ENCODE peak calls at places on chromosomes 16 and 17, in six cellular contexts. D is hepatocyte, F is GM23338, G is mammary epithelial cell, P is IMR-90, U is fibroblast of lung. K is an unnamed sample. For H4K20me1, the result is how much of the 10 kb centered on the place peaks cover.

GRCh38 chr16:2795714-2796143 is 2.5 kb upstream of the PRSS41 start:
- DNase-seq in D (peak), F (no peak), G (peak), P (no peak), U (no peak), K (peak)

GRCh38 chr17:48262982-48263586 is 155.5 kb downstream of the SNX11 start:
- DNase-seq in D (no peak), F (no peak), G (no peak), P (peak), U (no peak), K (no peak)

GRCh38 chr17:66304304-66305174 is 2.1 kb downstream of the PRKCA start:
- DNase-seq in D (no peak), F (peak), G (peak), P (no peak), U (peak), K (peak)

GRCh38 chr17:73791644-73792043 is 147.4 kb upstream of the SDK2 start:
- DNase-seq in D (no peak), F (no peak), G (no peak), P (no peak), U (no peak), K (peak)

GRCh38 chr17:63694229-63694973 is 5.5 kb downstream of the LIMD2 start:
- DNase-seq in D (no peak), F (peak), G (no peak), P (no peak), U (no peak), K (peak)

GRCh38 chr17:79325707-79326106 is 251.1 kb downstream of the ENGASE start:
- DNase-seq in D (peak), F (peak), G (no peak), P (no peak), U (peak), K (no peak)

GRCh38 chr17:37131064-37131463 is 182.3 kb downstream of the AATF start:
- DNase-seq in D (peak), F (peak), G (no peak), P (peak), U (peak), K (no peak)

GRCh38 chr17:63446981-63447687 is 1.0 kb upstream of the CYB561 start:
- DNase-seq in D (no peak), F (peak), G (no peak), P (no peak), U (no peak), K (no peak)

GRCh38 chr16:26569793-26570192 is 496.9 kb upstream of the C16orf82 start:
- DNase-seq in D (peak), F (peak), G (no peak), P (no peak), U (no peak), K (no peak)

GRCh38 chr17:28706471-28707338 is 5.0 kb downstream of the PROCA1 start:
- DNase-seq in D (no peak), F (peak), G (no peak), P (no peak), U (no peak), K (peak)

DNA sequence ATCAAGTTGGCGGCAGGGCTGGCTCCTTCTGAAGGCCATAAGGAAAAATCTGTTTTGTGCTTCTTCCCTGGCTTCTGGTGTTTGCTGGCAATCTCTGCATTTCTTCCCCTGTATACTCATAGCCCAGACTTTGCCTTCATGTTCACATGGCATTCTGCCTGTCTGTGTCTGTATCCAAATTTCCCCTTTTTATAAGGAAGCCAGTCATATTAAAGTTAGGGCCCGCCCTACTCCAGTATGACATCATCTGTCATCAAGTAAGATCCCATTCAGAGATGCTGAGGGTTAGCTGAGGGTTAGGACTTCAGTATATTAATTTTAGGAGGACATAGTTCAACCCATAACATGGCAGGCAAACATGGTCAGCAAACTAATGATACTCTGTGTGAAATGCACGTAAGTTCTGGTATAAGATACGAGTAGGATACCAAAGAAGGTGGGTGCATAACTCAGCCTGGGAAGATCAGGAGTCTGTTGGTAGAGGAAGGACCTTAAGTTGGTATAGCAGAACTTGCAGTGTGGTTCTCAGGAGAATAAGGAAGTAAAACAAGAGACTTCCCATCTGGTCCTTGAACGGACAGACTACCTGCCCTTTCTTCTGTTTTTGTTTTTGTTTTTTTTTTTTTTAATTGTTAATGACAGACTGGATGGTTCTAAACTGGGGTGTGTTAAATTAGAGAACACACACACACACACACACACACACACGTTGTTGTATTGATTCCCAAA is 13.9 kb downstream of the MAP2K6 start:
- DNase-seq in D (no peak), F (no peak), G (no peak), P (no peak), U (no peak), K (no peak)
- H4K20me1 ChIP-seq in D (under half), F (under half), G (under half), P (under half), U (under half), K (under half)

DNA sequence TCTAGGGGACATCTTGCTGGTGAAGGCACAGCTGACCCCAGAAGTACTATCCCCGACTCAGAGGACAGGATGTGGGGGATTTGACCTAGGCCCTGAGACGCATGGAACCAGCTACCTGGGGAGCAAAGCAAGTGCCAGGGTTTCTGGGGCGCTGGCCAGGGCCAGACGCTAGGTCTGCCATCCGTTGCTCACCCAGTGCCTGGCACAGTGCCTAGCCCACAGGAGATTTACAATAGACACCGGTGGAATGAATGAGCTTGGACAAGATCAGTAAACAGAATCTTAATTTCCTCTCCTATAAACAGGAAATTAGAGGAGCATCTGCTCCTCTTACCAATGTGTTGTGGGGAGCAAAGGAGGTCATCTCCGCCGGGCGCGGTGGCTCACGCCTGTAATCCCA is 5.0 kb downstream of the RPRML start:
- DNase-seq in D (no peak), F (no peak), G (no peak), P (no peak), U (no peak), K (no peak)
- TF ChIP-seq CTCF in D (no peak), F (no peak), G (no peak), P (no peak), U (no peak), K (no peak)

DNA sequence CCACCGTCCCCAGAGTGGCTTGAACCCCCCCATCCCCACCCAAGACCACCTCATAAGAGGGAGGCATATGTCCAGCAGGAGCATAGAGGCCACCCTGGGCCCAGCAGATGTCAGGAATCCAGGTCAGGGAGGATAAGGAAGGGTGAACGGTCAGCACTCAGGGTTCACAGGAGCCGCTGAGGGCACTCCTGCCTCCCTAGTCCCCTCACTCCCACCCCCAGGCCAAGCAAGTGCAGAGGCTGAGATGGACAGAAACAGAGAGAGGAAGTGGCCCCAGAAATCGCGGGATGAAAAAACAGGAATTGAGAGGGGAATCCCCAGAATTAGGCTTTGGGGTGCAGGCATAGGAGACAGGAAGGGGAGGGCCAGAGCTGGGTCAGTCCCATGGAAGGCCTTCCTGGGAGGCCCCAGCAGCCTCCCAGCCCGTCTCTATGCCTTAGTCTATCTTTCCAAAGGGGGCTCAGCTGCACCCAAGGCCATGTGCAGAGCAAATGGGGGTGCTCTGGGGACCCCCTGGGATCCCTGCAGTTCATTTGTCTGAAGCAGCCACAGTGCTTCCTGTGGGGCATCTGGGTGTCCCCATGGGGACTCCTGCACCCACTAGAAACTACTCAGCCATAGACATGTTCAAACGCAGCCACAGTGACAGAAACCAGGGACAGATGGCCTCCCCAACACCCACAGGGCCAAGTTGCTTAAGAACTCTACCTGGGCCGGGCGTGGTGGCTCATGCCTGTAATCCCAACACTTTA is 1.7 kb downstream of the CMTM3 start:
- DNase-seq in D (no peak), F (no peak), G (peak), P (no peak), U (no peak), K (peak)
- H4K20me1 ChIP-seq in D (under half), F (under half), G (under half), P (under half), U (under half), K (under half)

DNA sequence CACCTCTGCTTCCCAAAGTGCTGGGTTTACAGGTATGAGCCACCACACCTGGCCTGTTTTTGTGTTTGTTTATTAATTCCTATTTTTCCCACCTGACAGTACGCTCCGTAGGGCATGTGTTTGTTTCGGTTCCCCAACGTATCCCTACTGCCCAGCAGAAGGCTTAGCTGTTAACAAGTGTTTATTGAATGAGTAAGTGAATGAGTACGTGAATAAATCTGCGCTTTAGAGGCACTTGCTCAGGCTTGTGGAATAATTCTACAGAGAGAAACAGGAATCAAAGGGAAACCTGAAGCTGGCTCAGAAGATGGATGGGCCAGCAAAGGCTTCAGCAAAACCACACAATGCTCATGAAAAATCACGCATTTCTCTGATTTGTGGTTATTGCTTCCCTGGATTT is 647.9 kb downstream of the MAF start:
- DNase-seq in D (no peak), F (no peak), G (no peak), P (no peak), U (no peak), K (no peak)
- TF ChIP-seq CTCF in D (no peak), F (no peak), G (no peak), P (no peak), U (no peak), K (no peak)

GRCh38 chr17:12812877-12813276 is 23.6 kb downstream of the ARHGAP44 start:
- DNase-seq in D (no peak), F (no peak), G (no peak), P (no peak), U (no peak), K (no peak)
- H4K20me1 ChIP-seq in D (under half), F (under half), G (under half), P (under half), U (under half), K (under half)

GRCh38 chr16:77975942-77976341 is 46.4 kb upstream of the CLEC3A start:
- DNase-seq in D (no peak), F (no peak), G (no peak), P (no peak), U (no peak), K (no peak)
- TF ChIP-seq CTCF in D (no peak), F (no peak), G (no peak), P (no peak), U (no peak), K (no peak)

DNA sequence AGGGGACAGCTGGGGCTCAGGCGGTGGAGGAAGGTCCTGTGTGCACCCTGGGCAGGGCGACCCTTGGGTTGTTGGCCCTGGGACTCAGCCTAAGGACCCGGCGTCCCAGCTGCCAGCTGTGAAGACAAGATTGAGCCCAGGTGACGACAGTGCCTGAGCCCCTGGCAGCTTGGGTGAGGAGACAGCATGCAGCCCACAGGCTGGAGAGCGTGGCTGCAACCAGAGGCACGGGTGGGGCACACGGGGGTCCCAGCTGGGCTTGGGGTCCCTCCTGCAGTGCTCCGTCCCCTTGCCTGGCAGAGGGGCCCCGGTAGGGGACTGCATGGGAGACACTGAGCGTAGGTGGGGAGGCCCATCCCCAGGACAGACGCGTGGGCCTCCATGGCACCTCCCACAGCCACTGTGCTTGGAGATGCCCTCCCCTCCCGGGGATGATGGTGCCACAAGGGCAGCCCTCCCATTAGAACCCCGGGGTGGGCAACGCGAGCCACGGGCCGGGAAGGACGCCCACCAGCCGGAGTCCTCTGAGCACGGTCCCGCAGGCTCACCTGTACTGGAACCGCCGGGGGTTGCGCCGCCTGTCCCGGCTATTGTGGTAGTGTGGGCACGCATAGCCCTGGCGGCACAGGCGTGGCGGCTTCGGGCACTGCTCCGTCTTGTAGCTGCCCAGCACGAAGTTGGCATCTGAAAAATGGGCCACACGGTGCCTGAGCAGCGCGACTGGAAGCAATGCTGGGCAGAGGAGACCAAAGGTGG is 15.5 kb downstream of the UNKL start:
- DNase-seq in D (no peak), F (no peak), G (no peak), P (no peak), U (no peak), K (no peak)
- H4K20me1 ChIP-seq in D (under half), F (under half), G (under half), P (under half), U (under half), K (under half)

DNA sequence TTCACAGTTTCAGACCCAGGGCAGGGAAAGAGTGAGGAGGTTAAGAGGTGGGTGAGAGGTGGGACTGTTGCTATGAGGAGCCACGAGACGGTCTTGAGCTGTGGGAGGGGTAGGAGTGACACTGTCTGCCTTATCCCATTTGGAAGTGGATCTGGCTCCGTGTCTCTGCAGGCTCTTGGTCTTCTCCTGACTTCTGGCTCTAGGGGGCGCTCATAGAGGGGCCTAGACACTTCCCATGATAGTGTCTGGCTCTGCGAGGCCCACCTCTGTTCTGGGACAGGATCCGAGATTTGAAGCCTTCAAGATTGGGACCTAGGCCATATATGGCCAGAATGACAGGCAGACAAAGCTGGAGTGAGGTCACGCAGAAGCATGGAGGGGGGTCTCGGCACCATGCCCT is 204.5 kb downstream of the GSG1L start:
- DNase-seq in D (no peak), F (peak), G (no peak), P (no peak), U (no peak), K (no peak)
- TF ChIP-seq CTCF in D (no peak), F (peak), G (no peak), P (no peak), U (no peak), K (peak)

GRCh38 chr17:82529914-82530300 is 10.4 kb downstream of the FOXK2 start:
- DNase-seq in D (no peak), F (no peak), G (no peak), P (no peak), U (no peak), K (no peak)

GRCh38 chr17:82527893-82528292 is 8.4 kb downstream of the FOXK2 start:
- DNase-seq in D (no peak), F (no peak), G (no peak), P (no peak), U (peak), K (no peak)

GRCh38 chr17:82524540-82524939 is 5.0 kb downstream of the FOXK2 start:
- DNase-seq in D (peak), F (no peak), G (no peak), P (no peak), U (no peak), K (no peak)

GRCh38 chr17:82528484-82529265 is 9.1 kb downstream of the FOXK2 start:
- DNase-seq in D (peak), F (no peak), G (peak), P (peak), U (peak), K (peak)

DNA sequence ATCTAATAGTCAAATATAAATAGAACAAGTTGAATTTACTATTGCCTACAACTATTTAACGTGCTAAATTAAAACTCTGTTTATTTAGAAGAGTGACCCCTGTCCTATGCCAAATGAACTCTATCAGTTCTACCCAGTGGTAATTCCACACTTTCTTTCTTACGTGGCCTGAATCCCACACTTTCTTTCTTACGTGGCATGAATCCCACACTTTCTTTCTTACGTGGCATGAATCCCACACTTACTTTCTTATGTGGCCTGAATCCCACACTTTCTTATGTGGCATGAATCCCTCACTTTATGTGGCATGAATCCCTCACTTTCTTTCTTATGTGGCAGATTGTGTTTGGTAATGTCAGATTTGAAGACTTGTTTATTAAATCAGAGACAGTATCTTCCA is 6.2 kb downstream of the FOXK2 start:
- DNase-seq in D (no peak), F (no peak), G (no peak), P (no peak), U (no peak), K (no peak)
- H4K20me1 ChIP-seq in D (half or more), F (half or more), G (under half), P (half or more), U (under half), K (half or more)

DNA sequence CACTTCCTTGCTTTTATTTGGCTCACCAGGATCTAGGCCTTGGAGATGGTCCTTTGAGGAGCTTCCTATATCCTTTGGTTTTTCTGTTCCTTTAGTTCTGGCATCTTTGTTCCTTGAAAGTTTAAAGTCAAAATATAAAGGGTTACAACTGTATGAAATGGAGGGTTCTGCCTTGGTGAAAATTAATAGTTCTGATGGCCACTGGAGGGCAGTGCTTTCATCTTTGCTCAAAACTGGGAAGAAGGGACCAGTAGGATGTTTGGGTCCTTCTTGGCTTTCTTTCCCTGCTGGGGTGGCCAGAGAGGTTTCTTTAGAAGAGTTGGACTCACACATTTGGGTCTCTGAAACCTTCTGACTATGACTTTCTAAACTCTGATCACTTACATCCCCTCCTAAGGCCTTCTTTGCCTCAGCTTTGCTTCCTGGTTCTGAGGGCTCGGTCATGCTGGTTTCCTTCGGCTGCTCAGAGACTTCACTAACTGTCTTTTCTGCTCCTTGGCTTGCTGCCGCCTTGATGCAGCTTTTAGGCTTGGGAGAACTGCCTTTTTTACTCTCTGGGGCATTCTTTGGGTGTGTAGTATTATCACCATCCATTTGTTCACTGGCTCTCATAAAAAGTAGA is 10.9 kb upstream of the ITGA2B start:
- DNase-seq in D (no peak), F (peak), G (no peak), P (peak), U (peak), K (no peak)
- TF ChIP-seq CTCF in D (peak), F (peak), G (peak), P (peak), U (peak), K (peak)

K was measured in osteoblast.